ENCODE peak calls at places on chromosome 1, in four cellular contexts. J, K, F and V are unnamed samples.

GRCh38 chr1:31013187-31013864 is 52.2 kb downstream of the PUM1 start:
- DNase-seq in F (no peak), J (no peak), K (no peak), V (no peak)

GRCh38 chr1:20229191-20229590 is 42.9 kb upstream of the PLA2G2C start:
- DNase-seq in J (no peak), F (no peak), K (no peak), V (no peak)

GRCh38 chr1:54804471-54805132 is 3.5 kb upstream of the TTC22 start:
- DNase-seq in K (no peak), J (no peak), F (no peak), V (peak; percentile 22)

GRCh38 chr1:27416387-27417111 is 24.1 kb downstream of the GPR3 start:
- DNase-seq in J (no peak), F (no peak), K (no peak), V (no peak)

GRCh38 chr1:32878183-32878582 is 7.5 kb upstream of the FNDC5 start:
- DNase-seq in F (no peak), J (no peak), K (no peak), V (no peak)

GRCh38 chr1:212630159-212630900 is 21.8 kb downstream of the ATF3 start:
- DNase-seq in F (peak; percentile 29), J (no peak), K (peak; percentile 75), V (peak; percentile 82)

GRCh38 chr1:35386290-35386689 is 117.8 kb downstream of the ZMYM4 start:
- DNase-seq in K (no peak), F (no peak), J (no peak), V (no peak)

GRCh38 chr1:1399870-1400575 is 888 bp upstream of the CCNL2 start:
- DNase-seq in F (no peak), K (no peak), J (no peak), V (no peak)

GRCh38 chr1:220879090-220879508 is at the start of gene HLX:
- DNase-seq in F (peak; percentile 74), J (peak; percentile 79), K (peak; percentile 95), V (peak; percentile 99)

GRCh38 chr1:178609015-178609414 is 96.1 kb downstream of the TEX35 start:
- DNase-seq in J (peak; percentile 60), F (no peak), K (no peak), V (no peak)

GRCh38 chr1:30263405-30263804 is 460.0 kb downstream of the MATN1 start:
- DNase-seq in K (no peak), J (no peak), F (no peak), V (peak; percentile 52)

GRCh38 chr1:20290624-20291597 is at the start of gene VWA5B1:
- DNase-seq in J (no peak), F (no peak), K (no peak), V (no peak)

GRCh38 chr1:30615076-30615795 is 108.1 kb downstream of the MATN1 start:
- DNase-seq in J (no peak), K (no peak), F (no peak), V (no peak)

GRCh38 chr1:56472860-56473259 is 106.5 kb downstream of the PLPP3 start:
- DNase-seq in K (no peak), F (no peak), J (no peak), V (no peak)

GRCh38 chr1:221099747-221100146 is 220.5 kb downstream of the HLX start:
- DNase-seq in K (peak; percentile 24), F (no peak), J (no peak), V (no peak)

GRCh38 chr1:56255516-56256181 is 323.7 kb downstream of the PLPP3 start:
- DNase-seq in K (peak; percentile 87), F (no peak), J (peak; percentile 51), V (peak; percentile 95)

GRCh38 chr1:221678014-221678413 is 63.9 kb downstream of the DUSP10 start:
- DNase-seq in F (no peak), J (no peak), K (no peak), V (no peak)

GRCh38 chr1:201298381-201299367 is 15.4 kb downstream of the PKP1 start:
- DNase-seq in F (no peak), J (no peak), K (no peak), V (no peak)

GRCh38 chr1:99531578-99532570 is 114.0 kb upstream of the PALMD start:
- DNase-seq in K (no peak), J (no peak), F (no peak), V (no peak)

GRCh38 chr1:43319288-43319687 is 18.3 kb upstream of the MPL start:
- DNase-seq in F (no peak), J (no peak), K (peak; percentile 18), V (peak; percentile 55)